ENCODE peak calls at places on chromosomes 2 and 18, in ten cellular contexts. One of them, this sample, is unnamed.

GRCh38 chr18:55440988-55441387 is 147.0 kb downstream of the TCF4 start:
- DNase-seq in A549: no peak
- DNase-seq in esophagus squamous epithelium: no peak
- DNase-seq in ovary: no peak
- DNase-seq in gastrocnemius medialis: no peak
- DNase-seq in lower leg skin: no peak
- DNase-seq in transverse colon: no peak
- DNase-seq in Peyer's patch: no peak
- DNase-seq in HCT116: no peak
- DNase-seq in NB4: no peak
- DNase-seq in this sample: no peak

GRCh38 chr18:56146565-56146964 is 491.8 kb downstream of the TXNL1 start:
- DNase-seq in A549: no peak
- DNase-seq in esophagus squamous epithelium: no peak
- DNase-seq in ovary: no peak
- DNase-seq in gastrocnemius medialis: no peak
- DNase-seq in lower leg skin: no peak
- DNase-seq in transverse colon: no peak
- DNase-seq in Peyer's patch: no peak
- DNase-seq in HCT116: no peak
- DNase-seq in NB4: no peak
- DNase-seq in this sample: no peak

GRCh38 chr18:62339106-62339988 is 14.2 kb downstream of the TNFRSF11A start:
- DNase-seq in A549: peak
- DNase-seq in esophagus squamous epithelium: no peak
- DNase-seq in ovary: no peak
- DNase-seq in gastrocnemius medialis: no peak
- DNase-seq in lower leg skin: no peak
- DNase-seq in transverse colon: peak
- DNase-seq in Peyer's patch: peak
- DNase-seq in HCT116: peak
- DNase-seq in NB4: peak
- DNase-seq in this sample: peak

GRCh38 chr2:212538156-212539144 is at the start of gene ERBB4:
- DNase-seq in A549: no peak
- DNase-seq in esophagus squamous epithelium: no peak
- DNase-seq in ovary: peak
- DNase-seq in gastrocnemius medialis: no peak
- DNase-seq in lower leg skin: peak
- DNase-seq in transverse colon: no peak
- DNase-seq in Peyer's patch: no peak
- DNase-seq in HCT116: no peak
- DNase-seq in NB4: no peak
- DNase-seq in this sample: peak

GRCh38 chr2:150591901-150592300 is 104.4 kb upstream of the RND3 start:
- DNase-seq in A549: no peak
- DNase-seq in esophagus squamous epithelium: no peak
- DNase-seq in ovary: no peak
- DNase-seq in gastrocnemius medialis: no peak
- DNase-seq in lower leg skin: no peak
- DNase-seq in transverse colon: no peak
- DNase-seq in Peyer's patch: no peak
- DNase-seq in HCT116: no peak
- DNase-seq in NB4: no peak
- DNase-seq in this sample: no peak

GRCh38 chr2:5539281-5540211 is 152.6 kb upstream of the SOX11 start:
- DNase-seq in A549: no peak
- DNase-seq in esophagus squamous epithelium: no peak
- DNase-seq in ovary: no peak
- DNase-seq in gastrocnemius medialis: no peak
- DNase-seq in lower leg skin: no peak
- DNase-seq in transverse colon: no peak
- DNase-seq in Peyer's patch: no peak
- DNase-seq in HCT116: no peak
- DNase-seq in NB4: no peak
- DNase-seq in this sample: no peak

GRCh38 chr2:53331667-53332066 is 435.9 kb upstream of the CHAC2 start:
- DNase-seq in A549: no peak
- DNase-seq in esophagus squamous epithelium: no peak
- DNase-seq in ovary: no peak
- DNase-seq in gastrocnemius medialis: no peak
- DNase-seq in lower leg skin: no peak
- DNase-seq in transverse colon: no peak
- DNase-seq in Peyer's patch: no peak
- DNase-seq in HCT116: no peak
- DNase-seq in NB4: no peak
- DNase-seq in this sample: no peak

GRCh38 chr2:192051533-192051932 is 143.2 kb downstream of the TMEFF2 start:
- DNase-seq in A549: no peak
- DNase-seq in esophagus squamous epithelium: no peak
- DNase-seq in ovary: no peak
- DNase-seq in gastrocnemius medialis: no peak
- DNase-seq in lower leg skin: no peak
- DNase-seq in transverse colon: no peak
- DNase-seq in Peyer's patch: no peak
- DNase-seq in HCT116: no peak
- DNase-seq in NB4: no peak
- DNase-seq in this sample: no peak

GRCh38 chr2:105712981-105713596 is 31.6 kb upstream of the NCK2 start:
- DNase-seq in A549: no peak
- DNase-seq in esophagus squamous epithelium: no peak
- DNase-seq in ovary: no peak
- DNase-seq in gastrocnemius medialis: no peak
- DNase-seq in lower leg skin: no peak
- DNase-seq in transverse colon: no peak
- DNase-seq in Peyer's patch: no peak
- DNase-seq in HCT116: no peak
- DNase-seq in NB4: peak
- DNase-seq in this sample: no peak

GRCh38 chr2:171513719-171514160 is 8.5 kb upstream of the CYBRD1 start:
- DNase-seq in A549: no peak
- DNase-seq in esophagus squamous epithelium: no peak
- DNase-seq in ovary: no peak
- DNase-seq in gastrocnemius medialis: no peak
- DNase-seq in lower leg skin: no peak
- DNase-seq in transverse colon: no peak
- DNase-seq in Peyer's patch: no peak
- DNase-seq in HCT116: no peak
- DNase-seq in NB4: peak
- DNase-seq in this sample: no peak

GRCh38 chr2:218387369-218388194 is 5.5 kb downstream of the SLC11A1 start:
- DNase-seq in A549: peak
- DNase-seq in esophagus squamous epithelium: no peak
- DNase-seq in ovary: peak
- DNase-seq in gastrocnemius medialis: no peak
- DNase-seq in lower leg skin: no peak
- DNase-seq in transverse colon: peak
- DNase-seq in Peyer's patch: peak
- DNase-seq in HCT116: no peak
- DNase-seq in NB4: no peak
- DNase-seq in this sample: no peak

DNA sequence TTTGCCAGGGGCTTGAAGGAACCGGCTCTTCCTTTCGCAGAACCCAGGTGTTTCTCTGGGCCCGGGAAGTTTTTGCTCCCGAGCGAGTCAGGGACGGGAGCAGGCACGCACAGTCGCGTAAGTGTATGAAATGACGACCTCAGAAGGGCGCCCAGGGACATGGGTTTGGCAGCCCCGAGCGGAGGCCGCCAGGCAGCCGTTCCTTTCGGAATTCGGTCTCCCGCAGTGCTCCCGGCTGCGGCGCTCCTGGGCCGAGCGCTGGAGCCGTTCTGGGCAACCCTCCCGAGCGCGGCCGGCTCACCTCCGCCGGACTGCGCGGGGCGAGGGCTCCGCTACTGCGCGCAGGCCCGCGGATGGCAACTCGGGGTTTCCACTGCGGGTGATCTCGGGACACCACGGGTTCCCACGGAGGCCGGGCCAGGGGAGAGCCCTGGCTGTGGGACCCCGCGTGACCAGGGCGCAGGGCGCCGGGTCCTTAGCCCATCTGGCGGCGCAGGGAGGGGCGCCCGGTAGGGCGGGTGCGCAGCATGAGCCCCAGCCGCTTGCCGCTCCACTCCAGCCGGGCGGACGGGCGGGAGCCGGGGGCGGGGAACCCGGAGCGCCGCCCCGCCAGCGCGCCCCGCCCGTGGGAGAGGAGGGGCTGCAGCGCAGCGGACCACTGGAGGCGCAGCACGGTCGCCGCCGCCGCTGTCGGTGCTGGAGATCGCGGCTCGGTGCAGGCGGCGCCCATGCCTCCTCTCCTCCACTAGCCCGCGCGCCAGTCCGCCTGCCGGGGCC is at the start of gene OSBPL6:
- DNase-seq in A549: peak
- DNase-seq in esophagus squamous epithelium: no peak
- DNase-seq in ovary: peak
- DNase-seq in gastrocnemius medialis: peak
- DNase-seq in lower leg skin: peak
- DNase-seq in transverse colon: peak
- DNase-seq in Peyer's patch: peak
- DNase-seq in HCT116: peak
- DNase-seq in NB4: peak
- DNase-seq in this sample: peak
- TF ChIP-seq POLR2A in A549: peak
- TF ChIP-seq POLR2A in esophagus squamous epithelium: peak
- TF ChIP-seq POLR2A in ovary: peak
- TF ChIP-seq POLR2A in gastrocnemius medialis: peak
- TF ChIP-seq POLR2A in lower leg skin: no peak
- TF ChIP-seq POLR2A in transverse colon: peak
- TF ChIP-seq POLR2A in Peyer's patch: peak
- TF ChIP-seq POLR2A in HCT116: peak
- TF ChIP-seq POLR2A in NB4: peak
- TF ChIP-seq POLR2A in this sample: peak

DNA sequence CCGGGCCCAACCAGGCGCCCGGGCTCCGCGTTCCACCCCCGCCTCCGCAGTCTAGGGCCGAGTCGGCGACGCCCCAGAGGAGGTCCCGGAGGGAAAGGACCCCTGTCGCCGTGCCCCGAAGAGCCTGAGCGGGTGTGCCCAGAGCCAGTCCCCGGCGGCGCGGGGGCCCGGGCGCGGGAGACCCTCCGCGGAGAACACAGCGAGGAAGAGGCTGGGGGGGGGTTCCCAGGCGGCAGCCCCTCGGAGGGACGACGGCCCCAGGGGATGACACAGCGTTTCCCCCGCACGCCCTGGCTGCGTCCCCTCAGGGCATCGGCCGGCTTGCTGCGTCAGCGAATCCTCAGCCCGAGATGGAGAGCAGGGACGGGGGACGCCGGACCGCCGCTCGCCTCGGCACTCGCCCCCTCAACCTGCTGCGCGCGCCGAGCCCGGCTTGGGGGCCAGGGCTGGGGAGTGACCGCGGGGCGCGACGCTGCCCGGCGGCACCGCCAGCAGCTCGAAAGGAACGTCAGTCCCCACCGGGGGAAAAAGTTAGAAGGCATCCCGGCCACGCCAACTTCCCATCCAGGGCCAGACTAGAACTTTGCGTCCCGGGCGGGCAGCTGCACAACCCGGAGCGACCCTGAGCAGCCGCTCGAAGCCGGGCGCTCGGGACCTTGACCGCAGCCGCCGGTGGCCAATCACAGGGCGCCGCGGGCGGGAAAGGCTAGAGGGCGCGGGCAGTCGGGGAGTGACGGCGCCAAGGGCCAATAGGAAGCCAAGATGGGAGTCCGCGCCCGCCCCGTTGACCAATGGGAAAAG is 661 bp downstream of the SFXN5 start:
- DNase-seq in A549: peak
- DNase-seq in esophagus squamous epithelium: peak
- DNase-seq in ovary: peak
- DNase-seq in gastrocnemius medialis: peak
- DNase-seq in lower leg skin: peak
- DNase-seq in transverse colon: peak
- DNase-seq in Peyer's patch: peak
- DNase-seq in HCT116: peak
- DNase-seq in NB4: peak
- DNase-seq in this sample: peak
- TF ChIP-seq POLR2A in A549: peak
- TF ChIP-seq POLR2A in esophagus squamous epithelium: peak
- TF ChIP-seq POLR2A in ovary: no peak
- TF ChIP-seq POLR2A in gastrocnemius medialis: peak
- TF ChIP-seq POLR2A in lower leg skin: no peak
- TF ChIP-seq POLR2A in transverse colon: peak
- TF ChIP-seq POLR2A in Peyer's patch: peak
- TF ChIP-seq POLR2A in HCT116: peak
- TF ChIP-seq POLR2A in NB4: no peak
- TF ChIP-seq POLR2A in this sample: peak

DNA sequence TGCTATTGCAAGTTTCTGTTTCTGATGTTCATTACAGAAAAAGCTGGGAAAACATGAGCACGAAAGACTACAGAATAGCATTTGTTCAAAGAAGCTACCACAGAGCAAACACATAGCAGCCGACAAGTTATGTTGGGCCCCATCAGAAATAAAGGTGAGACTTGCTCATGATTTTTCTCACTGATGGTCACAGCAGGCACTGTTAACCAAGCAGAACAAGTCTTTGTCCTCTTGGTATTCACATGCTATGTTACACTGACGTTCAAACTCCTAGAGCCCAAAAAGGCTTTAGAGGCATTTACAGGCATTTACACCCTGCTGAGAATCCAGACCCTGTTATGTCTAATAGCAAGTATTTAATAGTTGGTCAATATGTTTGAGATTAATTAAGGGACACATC is 235.0 kb upstream of the HNMT start:
- DNase-seq in A549: no peak
- DNase-seq in esophagus squamous epithelium: no peak
- DNase-seq in ovary: no peak
- DNase-seq in gastrocnemius medialis: no peak
- DNase-seq in lower leg skin: no peak
- DNase-seq in transverse colon: no peak
- DNase-seq in Peyer's patch: no peak
- DNase-seq in HCT116: no peak
- DNase-seq in NB4: no peak
- DNase-seq in this sample: no peak
- TF ChIP-seq POLR2A in A549: no peak
- TF ChIP-seq POLR2A in esophagus squamous epithelium: no peak
- TF ChIP-seq POLR2A in ovary: no peak
- TF ChIP-seq POLR2A in gastrocnemius medialis: no peak
- TF ChIP-seq POLR2A in lower leg skin: no peak
- TF ChIP-seq POLR2A in transverse colon: no peak
- TF ChIP-seq POLR2A in Peyer's patch: no peak
- TF ChIP-seq POLR2A in HCT116: no peak
- TF ChIP-seq POLR2A in NB4: no peak
- TF ChIP-seq POLR2A in this sample: no peak

DNA sequence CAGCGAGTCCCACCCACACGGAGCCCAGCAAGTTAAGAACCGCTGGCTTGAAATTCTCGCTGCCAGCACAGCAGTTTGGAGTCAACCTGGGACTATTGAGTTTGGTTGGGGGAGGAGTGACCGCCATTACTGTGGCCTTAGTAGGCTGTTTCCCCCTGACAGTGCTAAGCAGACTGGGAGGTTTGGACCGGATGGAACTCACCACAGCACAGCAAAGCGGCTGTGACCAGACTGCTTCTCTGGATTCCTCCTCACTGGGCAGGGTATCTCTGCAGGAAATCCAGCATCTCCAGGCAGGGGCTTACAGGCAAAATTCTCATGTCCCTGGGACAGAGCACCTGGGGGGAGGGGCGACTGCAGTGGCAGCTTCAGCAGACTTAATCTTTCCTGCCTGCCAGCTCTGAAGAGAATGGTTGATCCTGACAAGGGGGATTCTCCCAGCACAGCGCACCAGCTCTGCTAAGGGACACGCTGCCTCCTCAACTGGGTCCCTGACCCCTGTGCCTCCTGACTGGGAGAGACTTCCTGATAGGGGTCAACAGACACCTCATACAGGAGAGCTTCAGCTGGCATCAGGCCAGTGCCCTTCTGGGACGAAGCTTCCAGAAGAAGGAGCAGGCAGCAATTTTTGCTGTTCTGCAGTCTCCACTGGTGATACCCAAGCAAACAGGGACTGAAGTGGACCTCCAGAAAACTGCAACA is 425.4 kb downstream of the NYAP2 start:
- DNase-seq in A549: no peak
- DNase-seq in esophagus squamous epithelium: no peak
- DNase-seq in ovary: no peak
- DNase-seq in gastrocnemius medialis: no peak
- DNase-seq in lower leg skin: no peak
- DNase-seq in transverse colon: no peak
- DNase-seq in Peyer's patch: no peak
- DNase-seq in HCT116: no peak
- DNase-seq in NB4: no peak
- DNase-seq in this sample: no peak
- TF ChIP-seq POLR2A in A549: no peak
- TF ChIP-seq POLR2A in esophagus squamous epithelium: no peak
- TF ChIP-seq POLR2A in ovary: no peak
- TF ChIP-seq POLR2A in gastrocnemius medialis: no peak
- TF ChIP-seq POLR2A in lower leg skin: no peak
- TF ChIP-seq POLR2A in transverse colon: no peak
- TF ChIP-seq POLR2A in Peyer's patch: no peak
- TF ChIP-seq POLR2A in HCT116: no peak
- TF ChIP-seq POLR2A in NB4: no peak
- TF ChIP-seq POLR2A in this sample: no peak